ENCODE peak calls at places on chromosomes 13 and 19, in eight cellular contexts. One of them, this sample, is unnamed.

GRCh38 chr13:93716623-93717022 is 490.0 kb downstream of the GPC6 start:
- DNase-seq in right lobe of liver: no peak
- DNase-seq in fibroblast of mammary gland: no peak
- DNase-seq in HAP-1: no peak
- DNase-seq in skeletal muscle cell: no peak
- DNase-seq in astrocyte of the cerebellum: no peak
- DNase-seq in AG10803: no peak
- DNase-seq in neural progenitor cell: no peak
- DNase-seq in this sample: peak

GRCh38 chr13:46329624-46330023 is 57.4 kb downstream of the RUBCNL start:
- DNase-seq in right lobe of liver: no peak
- DNase-seq in fibroblast of mammary gland: no peak
- DNase-seq in HAP-1: no peak
- DNase-seq in skeletal muscle cell: no peak
- DNase-seq in astrocyte of the cerebellum: no peak
- DNase-seq in AG10803: no peak
- DNase-seq in neural progenitor cell: no peak
- DNase-seq in this sample: no peak

GRCh38 chr13:59601993-59602392 is 561.7 kb downstream of the DIAPH3 start:
- DNase-seq in right lobe of liver: no peak
- DNase-seq in fibroblast of mammary gland: no peak
- DNase-seq in HAP-1: peak
- DNase-seq in skeletal muscle cell: no peak
- DNase-seq in astrocyte of the cerebellum: no peak
- DNase-seq in AG10803: no peak
- DNase-seq in neural progenitor cell: no peak
- DNase-seq in this sample: no peak

GRCh38 chr19:36028313-36029041 is 4.2 kb downstream of the CLIP3 start:
- DNase-seq in right lobe of liver: no peak
- DNase-seq in fibroblast of mammary gland: no peak
- DNase-seq in HAP-1: no peak
- DNase-seq in skeletal muscle cell: no peak
- DNase-seq in astrocyte of the cerebellum: no peak
- DNase-seq in AG10803: no peak
- DNase-seq in neural progenitor cell: no peak
- DNase-seq in this sample: no peak

GRCh38 chr13:44169018-44169909 is 204.4 kb upstream of the SERP2 start:
- DNase-seq in right lobe of liver: no peak
- DNase-seq in fibroblast of mammary gland: peak
- DNase-seq in HAP-1: no peak
- DNase-seq in skeletal muscle cell: no peak
- DNase-seq in astrocyte of the cerebellum: no peak
- DNase-seq in AG10803: peak
- DNase-seq in neural progenitor cell: no peak
- DNase-seq in this sample: no peak

GRCh38 chr13:44406617-44407016 is 33.0 kb downstream of the SERP2 start:
- DNase-seq in right lobe of liver: no peak
- DNase-seq in fibroblast of mammary gland: no peak
- DNase-seq in HAP-1: no peak
- DNase-seq in skeletal muscle cell: no peak
- DNase-seq in astrocyte of the cerebellum: no peak
- DNase-seq in AG10803: no peak
- DNase-seq in neural progenitor cell: no peak
- DNase-seq in this sample: no peak

GRCh38 chr19:6212403-6213265 is 67.1 kb downstream of the MLLT1 start:
- DNase-seq in right lobe of liver: no peak
- DNase-seq in fibroblast of mammary gland: no peak
- DNase-seq in HAP-1: no peak
- DNase-seq in skeletal muscle cell: no peak
- DNase-seq in astrocyte of the cerebellum: no peak
- DNase-seq in AG10803: no peak
- DNase-seq in neural progenitor cell: no peak
- DNase-seq in this sample: no peak

GRCh38 chr13:107301724-107302374 is 733.9 kb upstream of the ARGLU1 start:
- DNase-seq in right lobe of liver: no peak
- DNase-seq in fibroblast of mammary gland: peak
- DNase-seq in HAP-1: no peak
- DNase-seq in skeletal muscle cell: no peak
- DNase-seq in astrocyte of the cerebellum: no peak
- DNase-seq in AG10803: no peak
- DNase-seq in neural progenitor cell: peak
- DNase-seq in this sample: peak

GRCh38 chr13:50650936-50651638 is 192.4 kb downstream of the DLEU7 start:
- DNase-seq in right lobe of liver: no peak
- DNase-seq in fibroblast of mammary gland: peak
- DNase-seq in HAP-1: no peak
- DNase-seq in skeletal muscle cell: no peak
- DNase-seq in astrocyte of the cerebellum: no peak
- DNase-seq in AG10803: peak
- DNase-seq in neural progenitor cell: no peak
- DNase-seq in this sample: no peak

GRCh38 chr19:7871530-7872305 is 2.5 kb downstream of the PRR36 start:
- DNase-seq in right lobe of liver: peak
- DNase-seq in fibroblast of mammary gland: peak
- DNase-seq in HAP-1: peak
- DNase-seq in skeletal muscle cell: peak
- DNase-seq in astrocyte of the cerebellum: peak
- DNase-seq in AG10803: peak
- DNase-seq in neural progenitor cell: peak
- DNase-seq in this sample: peak

GRCh38 chr19:29324717-29325116 is 111.8 kb upstream of the UQCRFS1 start:
- DNase-seq in right lobe of liver: no peak
- DNase-seq in fibroblast of mammary gland: no peak
- DNase-seq in HAP-1: no peak
- DNase-seq in skeletal muscle cell: no peak
- DNase-seq in astrocyte of the cerebellum: no peak
- DNase-seq in AG10803: no peak
- DNase-seq in neural progenitor cell: no peak
- DNase-seq in this sample: no peak

GRCh38 chr13:40960721-40961120 is 58.4 kb downstream of the ELF1 start:
- DNase-seq in right lobe of liver: no peak
- DNase-seq in fibroblast of mammary gland: no peak
- DNase-seq in HAP-1: no peak
- DNase-seq in skeletal muscle cell: no peak
- DNase-seq in astrocyte of the cerebellum: no peak
- DNase-seq in AG10803: no peak
- DNase-seq in neural progenitor cell: no peak
- DNase-seq in this sample: no peak

GRCh38 chr13:21673592-21674270 is 2.9 kb downstream of the FGF9 start:
- DNase-seq in right lobe of liver: peak
- DNase-seq in fibroblast of mammary gland: no peak
- DNase-seq in HAP-1: peak
- DNase-seq in skeletal muscle cell: no peak
- DNase-seq in astrocyte of the cerebellum: no peak
- DNase-seq in AG10803: no peak
- DNase-seq in neural progenitor cell: peak
- DNase-seq in this sample: peak

GRCh38 chr13:21676611-21677021 is 5.7 kb downstream of the FGF9 start:
- DNase-seq in right lobe of liver: no peak
- DNase-seq in fibroblast of mammary gland: no peak
- DNase-seq in HAP-1: no peak
- DNase-seq in skeletal muscle cell: no peak
- DNase-seq in astrocyte of the cerebellum: no peak
- DNase-seq in AG10803: no peak
- DNase-seq in neural progenitor cell: peak
- DNase-seq in this sample: no peak

GRCh38 chr13:21677075-21677628 is 6.3 kb downstream of the FGF9 start:
- DNase-seq in right lobe of liver: no peak
- DNase-seq in fibroblast of mammary gland: no peak
- DNase-seq in HAP-1: no peak
- DNase-seq in skeletal muscle cell: no peak
- DNase-seq in astrocyte of the cerebellum: no peak
- DNase-seq in AG10803: no peak
- DNase-seq in neural progenitor cell: no peak
- DNase-seq in this sample: no peak

GRCh38 chr13:21674271-21675009 is 3.6 kb downstream of the FGF9 start:
- DNase-seq in right lobe of liver: no peak
- DNase-seq in fibroblast of mammary gland: no peak
- DNase-seq in HAP-1: no peak
- DNase-seq in skeletal muscle cell: no peak
- DNase-seq in astrocyte of the cerebellum: no peak
- DNase-seq in AG10803: no peak
- DNase-seq in neural progenitor cell: peak
- DNase-seq in this sample: no peak

GRCh38 chr13:21675095-21676007 is 4.5 kb downstream of the FGF9 start:
- DNase-seq in right lobe of liver: no peak
- DNase-seq in fibroblast of mammary gland: no peak
- DNase-seq in HAP-1: peak
- DNase-seq in skeletal muscle cell: no peak
- DNase-seq in astrocyte of the cerebellum: no peak
- DNase-seq in AG10803: no peak
- DNase-seq in neural progenitor cell: peak
- DNase-seq in this sample: no peak
- H3K4me3 ChIP-seq in right lobe of liver: no peak
- H3K4me3 ChIP-seq in fibroblast of mammary gland: no peak
- H3K4me3 ChIP-seq in HAP-1: peak
- H3K4me3 ChIP-seq in skeletal muscle cell: peak
- H3K4me3 ChIP-seq in astrocyte of the cerebellum: peak
- H3K4me3 ChIP-seq in AG10803: peak
- H3K4me3 ChIP-seq in neural progenitor cell: peak
- H3K4me3 ChIP-seq in this sample: no peak

GRCh38 chr19:54517483-54517882 is 14.9 kb downstream of the LAIR2 start:
- DNase-seq in right lobe of liver: no peak
- DNase-seq in fibroblast of mammary gland: peak
- DNase-seq in HAP-1: peak
- DNase-seq in skeletal muscle cell: no peak
- DNase-seq in astrocyte of the cerebellum: peak
- DNase-seq in AG10803: peak
- DNase-seq in neural progenitor cell: peak
- DNase-seq in this sample: peak

GRCh38 chr19:54523403-54523802 is 20.8 kb downstream of the LAIR2 start:
- DNase-seq in right lobe of liver: no peak
- DNase-seq in fibroblast of mammary gland: peak
- DNase-seq in HAP-1: no peak
- DNase-seq in skeletal muscle cell: no peak
- DNase-seq in astrocyte of the cerebellum: no peak
- DNase-seq in AG10803: peak
- DNase-seq in neural progenitor cell: no peak
- DNase-seq in this sample: peak

GRCh38 chr19:54518844-54519243 is 16.2 kb downstream of the LAIR2 start:
- DNase-seq in right lobe of liver: no peak
- DNase-seq in fibroblast of mammary gland: no peak
- DNase-seq in HAP-1: no peak
- DNase-seq in skeletal muscle cell: no peak
- DNase-seq in astrocyte of the cerebellum: no peak
- DNase-seq in AG10803: no peak
- DNase-seq in neural progenitor cell: no peak
- DNase-seq in this sample: peak

GRCh38 chr19:54521860-54522513 is 19.4 kb downstream of the LAIR2 start:
- DNase-seq in right lobe of liver: no peak
- DNase-seq in fibroblast of mammary gland: no peak
- DNase-seq in HAP-1: no peak
- DNase-seq in skeletal muscle cell: no peak
- DNase-seq in astrocyte of the cerebellum: no peak
- DNase-seq in AG10803: no peak
- DNase-seq in neural progenitor cell: no peak
- DNase-seq in this sample: no peak

GRCh38 chr19:54521022-54521859 is 18.6 kb downstream of the LAIR2 start:
- DNase-seq in right lobe of liver: no peak
- DNase-seq in fibroblast of mammary gland: no peak
- DNase-seq in HAP-1: no peak
- DNase-seq in skeletal muscle cell: no peak
- DNase-seq in astrocyte of the cerebellum: no peak
- DNase-seq in AG10803: no peak
- DNase-seq in neural progenitor cell: no peak
- DNase-seq in this sample: no peak
- H3K4me3 ChIP-seq in right lobe of liver: no peak
- H3K4me3 ChIP-seq in fibroblast of mammary gland: no peak
- H3K4me3 ChIP-seq in HAP-1: no peak
- H3K4me3 ChIP-seq in skeletal muscle cell: no peak
- H3K4me3 ChIP-seq in astrocyte of the cerebellum: no peak
- H3K4me3 ChIP-seq in AG10803: no peak
- H3K4me3 ChIP-seq in neural progenitor cell: no peak
- H3K4me3 ChIP-seq in this sample: no peak

GRCh38 chr13:112893570-112894422 is 75.2 kb upstream of the MCF2L start:
- DNase-seq in right lobe of liver: peak
- DNase-seq in fibroblast of mammary gland: no peak
- DNase-seq in HAP-1: peak
- DNase-seq in skeletal muscle cell: no peak
- DNase-seq in astrocyte of the cerebellum: no peak
- DNase-seq in AG10803: no peak
- DNase-seq in neural progenitor cell: peak
- DNase-seq in this sample: peak

GRCh38 chr13:112894673-112895481 is 74.1 kb upstream of the MCF2L start:
- DNase-seq in right lobe of liver: no peak
- DNase-seq in fibroblast of mammary gland: no peak
- DNase-seq in HAP-1: no peak
- DNase-seq in skeletal muscle cell: no peak
- DNase-seq in astrocyte of the cerebellum: no peak
- DNase-seq in AG10803: no peak
- DNase-seq in neural progenitor cell: peak
- DNase-seq in this sample: no peak

GRCh38 chr13:112891477-112892401 is 77.3 kb upstream of the MCF2L start:
- DNase-seq in right lobe of liver: no peak
- DNase-seq in fibroblast of mammary gland: no peak
- DNase-seq in HAP-1: no peak
- DNase-seq in skeletal muscle cell: no peak
- DNase-seq in astrocyte of the cerebellum: no peak
- DNase-seq in AG10803: no peak
- DNase-seq in neural progenitor cell: peak
- DNase-seq in this sample: no peak

GRCh38 chr13:112894423-112894672 is 74.7 kb upstream of the MCF2L start:
- DNase-seq in right lobe of liver: no peak
- DNase-seq in fibroblast of mammary gland: no peak
- DNase-seq in HAP-1: no peak
- DNase-seq in skeletal muscle cell: no peak
- DNase-seq in astrocyte of the cerebellum: no peak
- DNase-seq in AG10803: no peak
- DNase-seq in neural progenitor cell: no peak
- DNase-seq in this sample: no peak

GRCh38 chr13:112892759-112893569 is 76.0 kb upstream of the MCF2L start:
- DNase-seq in right lobe of liver: peak
- DNase-seq in fibroblast of mammary gland: no peak
- DNase-seq in HAP-1: no peak
- DNase-seq in skeletal muscle cell: no peak
- DNase-seq in astrocyte of the cerebellum: no peak
- DNase-seq in AG10803: no peak
- DNase-seq in neural progenitor cell: peak
- DNase-seq in this sample: no peak
- H3K4me3 ChIP-seq in right lobe of liver: peak
- H3K4me3 ChIP-seq in fibroblast of mammary gland: no peak
- H3K4me3 ChIP-seq in HAP-1: no peak
- H3K4me3 ChIP-seq in skeletal muscle cell: no peak
- H3K4me3 ChIP-seq in astrocyte of the cerebellum: no peak
- H3K4me3 ChIP-seq in AG10803: no peak
- H3K4me3 ChIP-seq in neural progenitor cell: peak
- H3K4me3 ChIP-seq in this sample: no peak

DNA sequence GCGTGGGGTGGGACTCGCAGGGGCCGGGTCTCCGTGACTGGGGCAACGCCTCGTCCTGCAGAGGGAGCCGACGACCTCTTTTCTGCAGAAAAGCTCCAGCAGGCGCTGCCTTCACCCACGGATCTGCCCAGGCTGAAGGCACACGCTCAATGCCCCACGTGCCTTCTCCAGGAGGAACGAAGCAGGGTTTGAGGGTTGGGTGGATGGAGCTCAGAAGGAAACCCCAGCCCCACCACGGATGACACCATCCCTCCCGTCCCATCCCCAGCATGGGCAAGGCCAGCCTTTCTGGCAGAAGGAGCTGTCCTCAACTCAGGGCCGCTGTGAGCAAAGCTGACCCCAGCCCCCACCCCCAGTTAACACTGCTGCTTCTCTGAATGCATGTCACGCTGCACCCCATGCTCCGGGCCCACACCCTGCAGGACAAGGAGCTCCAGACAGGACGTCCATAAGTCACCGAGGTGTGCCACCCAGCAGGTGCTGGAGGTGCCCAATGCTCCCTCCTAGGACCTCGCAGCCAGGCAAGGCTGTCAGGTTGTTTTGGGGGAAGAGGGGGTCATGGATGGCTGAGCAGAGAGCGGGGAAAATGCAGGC is 7.4 kb downstream of the C19orf25 start:
- DNase-seq in right lobe of liver: no peak
- DNase-seq in fibroblast of mammary gland: no peak
- DNase-seq in HAP-1: no peak
- DNase-seq in skeletal muscle cell: no peak
- DNase-seq in astrocyte of the cerebellum: no peak
- DNase-seq in AG10803: no peak
- DNase-seq in neural progenitor cell: peak
- DNase-seq in this sample: peak
- H3K4me3 ChIP-seq in right lobe of liver: no peak
- H3K4me3 ChIP-seq in fibroblast of mammary gland: no peak
- H3K4me3 ChIP-seq in HAP-1: no peak
- H3K4me3 ChIP-seq in skeletal muscle cell: no peak
- H3K4me3 ChIP-seq in astrocyte of the cerebellum: no peak
- H3K4me3 ChIP-seq in AG10803: no peak
- H3K4me3 ChIP-seq in neural progenitor cell: peak
- H3K4me3 ChIP-seq in this sample: peak

This sample was measured in PC-3.